ENCODE peak calls at places on chromosome 3, in seven cellular contexts. Z is left ventricle myocardium inferior; N is GM23248; I is CD8-positive, alpha-beta memory T cell; A is heart left ventricle; W is SJSA1; V is adrenal gland. J is an unnamed sample.
A peak's percentile ranks its signal among the peaks of the same experiment; 100 is the strongest.

GRCh38 chr3:166471074-166471753 is 634.0 kb upstream of the BCHE start:
- DNase-seq in Z (no peak), N (no peak), I (no peak), A (no peak), W (no peak), V (no peak), J (no peak)

GRCh38 chr3:168990111-168990510 is 673.4 kb downstream of the MECOM start:
- DNase-seq in Z (no peak), N (no peak), I (no peak), A (no peak), W (no peak), V (no peak), J (no peak)

GRCh38 chr3:14804835-14805780 is 13.7 kb upstream of the FGD5 start:
- DNase-seq in Z (no peak), N (no peak), I (no peak), A (no peak), W (no peak), V (no peak), J (peak; percentile 3)

GRCh38 chr3:47825590-47825989 is 22.7 kb downstream of the DHX30 start:
- DNase-seq in Z (no peak), N (no peak), I (no peak), A (no peak), W (no peak), V (no peak), J (no peak)

GRCh38 chr3:48077835-48078234 is 61.6 kb upstream of the MAP4 start:
- DNase-seq in Z (no peak), N (peak; percentile 59), I (no peak), A (no peak), W (no peak), V (no peak), J (no peak)

GRCh38 chr3:132536442-132537153 is 60.5 kb upstream of the ACKR4 start:
- DNase-seq in Z (no peak), N (peak; percentile 53), I (no peak), A (no peak), W (no peak), V (no peak), J (no peak)

GRCh38 chr3:110650752-110651151 is 420.9 kb upstream of the NECTIN3 start:
- DNase-seq in Z (no peak), N (no peak), I (no peak), A (no peak), W (no peak), V (no peak), J (no peak)

GRCh38 chr3:171867976-171868375 is 24.8 kb downstream of the TMEM212 start:
- DNase-seq in Z (no peak), N (peak; percentile 27), I (no peak), A (no peak), W (no peak), V (no peak), J (no peak)

GRCh38 chr3:125236331-125236903 is 23.9 kb upstream of the SLC12A8 start:
- DNase-seq in Z (no peak), N (peak; percentile 25), I (no peak), A (no peak), W (no peak), V (no peak), J (no peak)

GRCh38 chr3:41961061-41961749 is 698 bp downstream of the ULK4 start:
- DNase-seq in Z (peak; percentile 27), N (peak; percentile 89), I (peak; percentile 66), A (peak; percentile 15), W (peak; percentile 61), V (peak; percentile 51), J (peak; percentile 82)

GRCh38 chr3:58564456-58565160 is 12.6 kb downstream of the FAM107A start:
- DNase-seq in Z (no peak), N (peak; percentile 89), I (no peak), A (no peak), W (peak; percentile 86), V (no peak), J (no peak)

GRCh38 chr3:126442849-126443229 is 32.9 kb downstream of the ZXDC start:
- DNase-seq in Z (no peak), N (no peak), I (no peak), A (no peak), W (no peak), V (no peak), J (no peak)

GRCh38 chr3:27905625-27906024 is 183.5 kb upstream of the EOMES start:
- DNase-seq in Z (no peak), N (no peak), I (peak; percentile 65), A (no peak), W (no peak), V (no peak), J (no peak)

GRCh38 chr3:49123687-49124086 is 3.1 kb upstream of the USP19 start:
- DNase-seq in Z (no peak), N (no peak), I (no peak), A (no peak), W (no peak), V (no peak), J (no peak)

GRCh38 chr3:13539285-13539625 is 9.7 kb upstream of the FBLN2 start:
- DNase-seq in Z (no peak), N (peak; percentile 83), I (no peak), A (no peak), W (peak; percentile 59), V (no peak), J (peak; percentile 70)

GRCh38 chr3:184496933-184497332 is 64.7 kb upstream of the EPHB3 start:
- DNase-seq in Z (no peak), N (no peak), I (no peak), A (no peak), W (no peak), V (no peak), J (no peak)

GRCh38 chr3:143918848-143919247 is 52.8 kb upstream of the DIPK2A start:
- DNase-seq in Z (no peak), N (no peak), I (no peak), A (no peak), W (no peak), V (no peak), J (no peak)

GRCh38 chr3:94405258-94406035 is 342.6 kb downstream of the NSUN3 start:
- DNase-seq in Z (no peak), N (no peak), I (no peak), A (no peak), W (no peak), V (no peak), J (no peak)

GRCh38 chr3:99515-99914 is 97.0 kb upstream of the CHL1 start:
- DNase-seq in Z (no peak), N (no peak), I (no peak), A (no peak), W (no peak), V (no peak), J (no peak)
- H3K9me3 ChIP-seq in Z (no peaks in the 10 kb centered on the region), N (no peaks in the 10 kb centered on the region), I (no peaks in the 10 kb centered on the region), A (no peaks in the 10 kb centered on the region), W (no peaks in the 10 kb centered on the region), V (no peaks in the 10 kb centered on the region), J (peaks cover 3% of the 10 kb centered on the region)

GRCh38 chr3:107239703-107240102 is 137.5 kb upstream of the CCDC54 start:
- DNase-seq in Z (no peak), N (no peak), I (no peak), A (no peak), W (no peak), V (no peak), J (no peak)
- H3K4me3 ChIP-seq in Z (peak overlapping the region; percentile 75), N (peak overlapping the region; percentile 88), I (no peak overlapping the region), A (peak overlapping the region; percentile 74), W (no peak overlapping the region), V (no peak overlapping the region), J (peak overlapping the region; percentile 92)

GRCh38 chr3:75737831-75738493 is 47.4 kb downstream of the ZNF717 start:
- DNase-seq in Z (no peak), N (peak; percentile 36), I (no peak), A (no peak), W (no peak), V (no peak), J (no peak)
- H3K9me3 ChIP-seq in Z (peaks cover 100% of the 10 kb centered on the region), N (peaks cover 10% of the 10 kb centered on the region), I (peaks cover 62% of the 10 kb centered on the region), A (peaks cover 98% of the 10 kb centered on the region), W (no peaks in the 10 kb centered on the region), V (peaks cover 65% of the 10 kb centered on the region), J (peaks cover 27% of the 10 kb centered on the region)

GRCh38 chr3:131158434-131158833 is 131.8 kb downstream of the NEK11 start:
- DNase-seq in Z (no peak), N (no peak), I (no peak), A (no peak), W (no peak), V (no peak), J (no peak)
- H3K4me3 ChIP-seq in Z (no peak overlapping the region), N (no peak overlapping the region), I (no peak overlapping the region), A (no peak overlapping the region), W (no peak overlapping the region), V (no peak overlapping the region), J (no peak overlapping the region)

GRCh38 chr3:66418432-66419052 is 82.3 kb downstream of the LRIG1 start:
- DNase-seq in Z (peak; percentile 51), N (no peak), I (no peak), A (no peak), W (peak; percentile 78), V (no peak), J (peak; percentile 83)
- H3K9me3 ChIP-seq in Z (peaks cover 10% of the 10 kb centered on the region), N (no peaks in the 10 kb centered on the region), I (no peaks in the 10 kb centered on the region), A (peaks cover 8% of the 10 kb centered on the region), W (peaks cover 2% of the 10 kb centered on the region), V (no peaks in the 10 kb centered on the region), J (no peaks in the 10 kb centered on the region)

GRCh38 chr3:70076394-70076793 is 76.9 kb downstream of the SAMMSON start:
- DNase-seq in Z (no peak), N (no peak), I (no peak), A (no peak), W (no peak), V (no peak), J (no peak)

GRCh38 chr3:70078778-70079177 is 79.2 kb downstream of the SAMMSON start:
- DNase-seq in Z (no peak), N (no peak), I (no peak), A (no peak), W (no peak), V (no peak), J (no peak)
- H3K4me3 ChIP-seq in Z (no peak overlapping the region), N (no peak overlapping the region), I (no peak overlapping the region), A (no peak overlapping the region), W (no peak overlapping the region), V (no peak overlapping the region), J (no peak overlapping the region)

GRCh38 chr3:87350367-87351199 is 74.2 kb upstream of the POU1F1 start:
- DNase-seq in Z (no peak), N (peak; percentile 71), I (peak; percentile 43), A (no peak), W (no peak), V (peak; percentile 21), J (no peak)
- H3K9me3 ChIP-seq in Z (no peaks in the 10 kb centered on the region), N (no peaks in the 10 kb centered on the region), I (no peaks in the 10 kb centered on the region), A (no peaks in the 10 kb centered on the region), W (no peaks in the 10 kb centered on the region), V (no peaks in the 10 kb centered on the region), J (no peaks in the 10 kb centered on the region)

GRCh38 chr3:11224870-11225251 is 47.3 kb upstream of the ATG7 start:
- DNase-seq in Z (no peak), N (no peak), I (no peak), A (no peak), W (no peak), V (no peak), J (peak; percentile 51)
- H3K4me3 ChIP-seq in Z (peak overlapping the region; percentile 47), N (peak overlapping the region; percentile 79), I (no peak overlapping the region), A (no peak overlapping the region), W (peak overlapping the region; percentile 46), V (no peak overlapping the region), J (no peak overlapping the region)

J was measured in aorta.